ENCODE peak calls at places on chromosomes 16 and 17, in ten cellular contexts. P, D, F, A, W, U, T, H, N and G are unnamed samples.

GRCh38 chr17:32783602-32784001 is 93.3 kb downstream of the MYO1D start:
- DNase-seq in T (peak; percentile 73), F (no peak), H (peak; percentile 41), W (no peak), D (no peak), N (peak; percentile 52), P (no peak), A (no peak), U (peak; percentile 37), G (peak; percentile 53)

GRCh38 chr17:7720125-7720524 is 2.6 kb downstream of the DNAH2 start:
- DNase-seq in D (no peak), W (no peak), F (no peak), N (no peak), U (no peak), P (no peak), T (peak; percentile 57), H (no peak), A (no peak), G (no peak)

GRCh38 chr17:64507418-64507766 is 615 bp downstream of the CEP95 start:
- DNase-seq in H (no peak), U (no peak), W (peak; percentile 35), F (no peak), D (no peak), P (no peak), A (peak; percentile 33), N (peak; percentile 43), T (peak; percentile 67), G (peak; percentile 79)

GRCh38 chr16:86722970-86723369 is 144.6 kb downstream of the FOXL1 start:
- DNase-seq in P (no peak), W (no peak), D (no peak), N (peak; percentile 42), F (no peak), T (no peak), A (no peak), H (peak; percentile 27), U (no peak), G (peak; percentile 83)

GRCh38 chr17:66963521-66964082 is 905 bp upstream of the CACNG4 start:
- DNase-seq in A (no peak), D (no peak), P (no peak), W (no peak), N (no peak), F (no peak), T (no peak), U (no peak), H (no peak), G (no peak)

GRCh38 chr16:3175157-3176153 is 12.5 kb upstream of the OR1F1 start:
- DNase-seq in A (no peak), W (no peak), T (peak; percentile 32), H (no peak), P (no peak), N (no peak), F (no peak), D (no peak), U (no peak), G (peak; percentile 23)

GRCh38 chr17:49180998-49181635 is 29.3 kb downstream of the GNGT2 start:
- DNase-seq in U (no peak), D (no peak), F (no peak), P (no peak), H (no peak), A (no peak), N (no peak), T (no peak), W (no peak), G (no peak)

GRCh38 chr16:56930516-56931252 is 1.3 kb upstream of the HERPUD1 start:
- DNase-seq in U (no peak), F (no peak), A (no peak), H (no peak), N (no peak), T (no peak), W (no peak), P (no peak), D (no peak), G (no peak)

GRCh38 chr17:2018716-2019490 is 6.2 kb downstream of the RTN4RL1 start:
- DNase-seq in A (no peak), D (no peak), P (no peak), W (no peak), F (no peak), U (no peak), T (peak; percentile 83), N (no peak), H (no peak), G (no peak)

GRCh38 chr17:58303981-58304734 is 23.4 kb upstream of the MPO start:
- DNase-seq in W (peak; percentile 53), D (no peak), T (peak; percentile 36), F (no peak), P (no peak), U (no peak), N (no peak), H (no peak), A (no peak), G (peak; percentile 31)

GRCh38 chr16:64974381-64974780 is 147.5 kb downstream of the CDH11 start:
- DNase-seq in W (no peak), U (no peak), D (no peak), A (no peak), N (no peak), H (no peak), T (no peak), P (no peak), F (no peak), G (no peak)

GRCh38 chr16:68972720-68973119 is 129.4 kb downstream of the TANGO6 start:
- DNase-seq in N (no peak), U (no peak), H (no peak), P (no peak), A (no peak), T (peak; percentile 74), D (no peak), W (no peak), F (no peak), G (peak; percentile 78)